ENCODE peak calls at places on chromosome 2, in ten cellular contexts. Y is brain microvascular endothelial cell, L is transverse colon, A is coronary artery, V is psoas muscle, K is dorsolateral prefrontal cortex, I is right lobe of liver, P is neural progenitor cell, Q is fibroblast of lung, H is left ventricle myocardium inferior. C is an unnamed sample.

GRCh38 chr2:171754254-171754939 is 67.1 kb downstream of the DYNC1I2 start:
- DNase-seq in Y (no peak), L (no peak), A (no peak), V (no peak), K (no peak), I (no peak), P (no peak), Q (peak), H (no peak), C (no peak)

GRCh38 chr2:74876081-74876886 is 42.4 kb downstream of the HK2 start:
- DNase-seq in Y (peak), L (no peak), A (no peak), V (no peak), K (no peak), I (no peak), P (peak), Q (peak), H (no peak), C (peak)

GRCh38 chr2:88429929-88430328 is 22.6 kb downstream of the FOXI3 start:
- DNase-seq in Y (no peak), L (no peak), A (no peak), V (no peak), K (no peak), I (no peak), P (no peak), Q (no peak), H (no peak), C (no peak)

GRCh38 chr2:173997779-173998178 is 32.6 kb upstream of the SP3 start:
- DNase-seq in Y (no peak), L (no peak), A (no peak), V (no peak), K (no peak), I (no peak), P (no peak), Q (peak), H (no peak), C (no peak)

GRCh38 chr2:96157649-96158553 is 12.7 kb upstream of the DUSP2 start:
- DNase-seq in Y (peak), L (no peak), A (no peak), V (peak), K (no peak), I (peak), P (no peak), Q (peak), H (no peak), C (no peak)

GRCh38 chr2:65062843-65063242 is 6.6 kb downstream of the CEP68 start:
- DNase-seq in Y (no peak), L (no peak), A (peak), V (no peak), K (no peak), I (no peak), P (no peak), Q (peak), H (no peak), C (no peak)

GRCh38 chr2:140457483-140457882 is 1673.3 kb downstream of the LRP1B start:
- DNase-seq in Y (peak), L (no peak), A (no peak), V (no peak), K (no peak), I (no peak), P (no peak), Q (peak), H (no peak), C (no peak)

GRCh38 chr2:219663116-219663762 is 35.8 kb downstream of the SLC4A3 start:
- DNase-seq in Y (no peak), L (no peak), A (peak), V (no peak), K (no peak), I (no peak), P (no peak), Q (no peak), H (no peak), C (no peak)

GRCh38 chr2:15636972-15637785 is 45.5 kb downstream of the DDX1 start:
- DNase-seq in Y (peak), L (peak), A (peak), V (peak), K (peak), I (peak), P (peak), Q (peak), H (peak), C (peak)

DNA sequence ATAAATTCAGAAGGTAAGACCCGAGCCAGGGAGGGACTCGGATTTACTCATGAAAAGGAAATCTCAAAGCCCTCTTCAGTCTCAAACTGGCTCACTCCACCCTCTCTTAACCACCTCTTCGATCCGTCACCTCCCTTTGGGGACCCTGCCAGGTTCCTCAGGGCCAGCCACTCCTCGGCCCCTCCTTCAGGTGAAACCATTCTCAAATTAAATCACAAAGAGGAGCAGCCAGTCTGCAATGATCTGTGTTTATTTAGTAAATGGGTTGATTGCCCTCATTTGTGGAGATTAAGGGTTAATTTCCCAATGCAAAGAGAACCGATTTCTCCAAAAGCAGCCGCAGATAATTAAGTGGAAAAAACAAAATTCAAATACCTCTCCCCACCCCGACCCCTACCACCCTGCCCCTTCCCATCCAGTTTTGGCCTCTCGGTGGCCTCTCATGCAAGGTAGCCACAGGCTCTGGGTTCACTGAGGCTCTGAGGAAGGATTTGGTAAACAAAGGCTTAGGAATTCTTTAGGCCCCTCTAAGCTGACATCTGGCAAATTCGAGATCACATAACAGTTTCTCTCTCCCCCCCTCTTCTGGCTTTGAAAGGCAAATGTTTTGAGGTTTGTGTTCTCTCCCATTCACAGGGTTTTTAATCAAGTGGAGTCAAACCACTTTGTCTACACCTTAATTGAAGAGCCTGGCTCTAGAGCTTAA is 10.3 kb upstream of the FZD7 start:
- DNase-seq in Y (no peak), L (no peak), A (no peak), V (no peak), K (no peak), I (no peak), P (peak), Q (no peak), H (no peak), C (no peak)
- H3K4me3 ChIP-seq in Y (no peak), L (no peak), A (no peak), V (no peak), K (no peak), I (no peak), P (peak), Q (no peak), H (no peak), C (no peak)

GRCh38 chr2:2097549-2097948 is 233.5 kb downstream of the MYT1L start:
- DNase-seq in Y (no peak), L (no peak), A (no peak), V (no peak), K (no peak), I (no peak), P (no peak), Q (no peak), H (no peak), C (no peak)

GRCh38 chr2:2098458-2099167 is 232.5 kb downstream of the MYT1L start:
- DNase-seq in Y (no peak), L (no peak), A (no peak), V (no peak), K (no peak), I (no peak), P (no peak), Q (no peak), H (no peak), C (peak)

GRCh38 chr2:2096803-2097464 is 234.1 kb downstream of the MYT1L start:
- DNase-seq in Y (no peak), L (no peak), A (no peak), V (no peak), K (no peak), I (no peak), P (no peak), Q (no peak), H (no peak), C (no peak)

DNA sequence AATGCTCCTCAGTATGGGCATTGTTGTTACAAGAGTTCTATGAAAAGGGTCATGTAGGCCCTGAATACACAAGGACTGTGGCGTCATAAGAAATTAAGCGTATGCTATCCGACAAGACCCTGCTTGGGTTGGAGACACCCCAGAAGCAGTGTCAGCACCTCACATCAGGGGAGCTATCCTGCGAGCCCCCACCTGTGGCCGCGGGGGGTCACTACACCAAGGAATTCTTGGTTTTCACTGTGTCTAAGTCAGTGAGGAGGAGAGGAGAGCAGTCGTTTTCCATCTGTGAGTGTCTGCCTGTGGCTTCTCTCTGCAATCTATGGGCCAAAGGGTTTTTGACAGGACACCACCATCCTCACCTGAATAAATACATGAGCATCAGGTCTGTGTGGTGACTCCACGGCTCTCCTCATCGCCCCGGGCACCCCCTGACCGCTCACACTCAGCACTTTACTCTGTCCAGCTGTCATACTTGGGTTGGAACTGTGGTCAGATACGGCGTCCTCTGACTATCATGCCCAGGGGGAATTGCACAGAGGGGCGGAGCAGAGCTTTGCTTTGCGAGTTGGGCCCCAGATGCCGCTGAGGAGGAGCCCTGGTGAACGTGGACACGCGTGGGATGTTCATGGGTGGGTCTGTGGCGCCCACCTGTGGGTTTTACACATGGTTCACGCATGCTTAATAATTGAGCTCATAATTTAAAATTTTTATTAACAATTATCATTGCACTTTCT is 235.5 kb downstream of the MYT1L start:
- DNase-seq in Y (no peak), L (no peak), A (no peak), V (no peak), K (no peak), I (no peak), P (no peak), Q (no peak), H (no peak), C (no peak)
- TF ChIP-seq CTCF in Y (peak), L (no peak), A (no peak), V (no peak), K (no peak), I (no peak), P (no peak), Q (no peak), H (no peak), C (no peak)

GRCh38 chr2:101149241-101150192 is 1.7 kb downstream of the TBC1D8 start:
- DNase-seq in Y (no peak), L (no peak), A (no peak), V (peak), K (no peak), I (peak), P (no peak), Q (no peak), H (peak), C (peak)
- H3K4me3 ChIP-seq in Y (no peak), L (peak), A (peak), V (peak), K (peak), I (peak), P (peak), Q (peak), H (peak), C (peak)

DNA sequence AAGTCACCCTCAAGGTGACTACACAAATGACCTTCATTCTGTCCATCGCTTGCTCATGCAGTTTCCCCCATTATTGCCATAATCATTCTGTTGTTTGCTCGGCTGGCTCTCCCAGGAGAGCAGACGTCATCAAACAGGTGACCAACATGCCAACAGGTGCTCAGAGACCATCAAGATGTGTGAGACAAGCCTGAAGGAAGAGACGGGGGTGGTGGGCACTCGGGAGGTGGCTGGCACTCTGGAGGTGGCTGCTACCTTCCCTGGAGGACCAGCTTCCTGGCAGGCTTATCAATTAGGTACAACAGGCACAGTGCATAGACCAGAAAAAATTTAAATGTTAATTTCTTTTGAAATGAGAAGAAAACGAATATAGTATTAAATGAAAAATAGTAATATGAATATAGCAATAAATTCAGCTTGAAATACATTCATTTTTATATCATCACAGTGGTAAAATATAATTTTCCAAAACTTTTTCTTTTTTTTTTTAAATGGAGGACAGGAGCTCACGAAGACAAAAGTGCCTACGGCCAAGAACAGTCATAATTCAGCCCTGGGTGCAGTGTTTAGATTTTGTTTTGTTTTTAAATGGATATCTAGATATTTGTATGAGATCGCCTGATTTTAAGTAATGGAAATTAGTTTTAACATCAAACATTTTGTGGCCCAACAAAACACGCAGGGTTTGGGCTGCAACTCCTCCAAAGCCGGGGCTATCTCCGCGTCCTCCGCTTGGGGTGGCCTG is 16.9 kb upstream of the HAAO start:
- DNase-seq in Y (no peak), L (peak), A (no peak), V (no peak), K (no peak), I (no peak), P (no peak), Q (no peak), H (no peak), C (no peak)
- TF ChIP-seq CTCF in Y (peak), L (peak), A (no peak), V (no peak), K (no peak), I (no peak), P (no peak), Q (no peak), H (no peak), C (peak)

GRCh38 chr2:224029876-224030275 is 9.2 kb downstream of the SERPINE2 start:
- DNase-seq in Y (no peak), L (no peak), A (no peak), V (no peak), K (no peak), I (no peak), P (no peak), Q (no peak), H (no peak), C (no peak)

GRCh38 chr2:224024270-224024669 is 14.8 kb downstream of the SERPINE2 start:
- DNase-seq in Y (no peak), L (no peak), A (no peak), V (no peak), K (no peak), I (no peak), P (peak), Q (no peak), H (no peak), C (no peak)

GRCh38 chr2:224025874-224026273 is 13.2 kb downstream of the SERPINE2 start:
- DNase-seq in Y (no peak), L (peak), A (no peak), V (no peak), K (no peak), I (no peak), P (no peak), Q (no peak), H (no peak), C (no peak)

GRCh38 chr2:224027912-224028311 is 11.2 kb downstream of the SERPINE2 start:
- DNase-seq in Y (no peak), L (no peak), A (no peak), V (no peak), K (no peak), I (no peak), P (no peak), Q (no peak), H (no peak), C (no peak)

DNA sequence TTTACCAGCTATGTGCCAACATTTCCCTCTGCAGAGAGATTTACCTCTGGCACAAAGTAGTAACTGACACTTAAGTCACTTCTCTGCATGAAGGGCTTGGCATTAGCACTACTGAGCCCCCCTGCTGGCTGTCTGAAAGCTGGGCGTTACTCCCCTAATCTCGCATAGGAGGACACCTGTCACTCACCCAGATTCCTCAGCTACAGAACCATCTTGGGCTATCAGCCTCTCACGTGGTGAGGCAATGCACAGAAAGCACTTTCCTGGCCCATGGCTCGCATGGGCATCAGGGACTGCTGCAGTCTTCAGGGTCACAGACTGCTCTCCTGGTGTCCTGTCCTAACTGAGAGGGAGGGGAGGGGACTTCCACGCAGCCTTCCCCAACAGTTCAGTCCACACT is 12.0 kb downstream of the SERPINE2 start:
- DNase-seq in Y (no peak), L (no peak), A (no peak), V (no peak), K (no peak), I (no peak), P (peak), Q (no peak), H (no peak), C (no peak)
- H3K4me3 ChIP-seq in Y (no peak), L (no peak), A (no peak), V (no peak), K (no peak), I (no peak), P (no peak), Q (no peak), H (no peak), C (no peak)

DNA sequence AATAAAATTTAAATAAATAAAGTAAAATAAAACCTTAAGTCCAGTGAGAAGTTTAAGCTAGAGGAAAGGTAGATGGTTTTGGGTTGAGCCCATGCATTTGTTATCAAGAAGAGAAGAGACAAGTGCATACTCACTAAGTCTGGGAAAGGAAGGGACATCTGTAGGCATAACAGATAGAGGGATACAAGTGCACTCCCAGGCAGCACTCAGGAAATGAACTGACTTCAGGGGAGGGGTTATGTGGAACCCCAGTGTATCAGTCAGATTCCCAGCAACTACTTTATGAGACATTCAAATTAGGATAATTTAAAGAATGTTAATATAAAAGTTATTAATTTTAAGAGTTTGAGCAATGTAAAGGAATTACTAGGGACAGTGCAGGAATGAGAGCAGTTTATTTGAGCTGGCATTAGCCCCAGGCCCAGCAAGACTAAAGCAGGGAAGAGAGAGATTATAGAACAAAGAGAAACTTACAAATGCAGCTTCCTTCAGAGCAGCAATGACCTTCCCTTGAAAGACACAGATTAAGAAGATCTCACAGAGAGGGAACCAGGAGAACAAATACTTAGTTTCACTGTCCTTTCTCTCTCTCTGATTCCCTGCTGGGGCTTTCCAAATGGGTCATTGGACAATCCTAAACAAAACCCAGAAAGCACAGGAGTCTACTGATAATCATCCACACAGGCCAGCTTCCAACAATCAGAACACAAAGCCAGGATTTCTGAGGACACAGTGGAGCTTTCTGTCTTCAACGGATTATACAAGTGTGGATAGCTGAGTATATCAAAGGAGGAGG is 109.7 kb downstream of the ERBB4 start:
- DNase-seq in Y (no peak), L (no peak), A (no peak), V (no peak), K (no peak), I (no peak), P (peak), Q (no peak), H (no peak), C (no peak)
- TF ChIP-seq CTCF in Y (no peak), L (no peak), A (no peak), V (no peak), K (no peak), I (no peak), P (no peak), Q (no peak), H (no peak), C (no peak)